ENCODE peak calls at places on chromosomes 4 and X, in nine cellular contexts. F is left ventricle myocardium inferior, Y is astrocyte, R is sigmoid colon, M is WERI-Rb-1, A is lower leg skin, N is thoracic aorta, Z is endothelial cell of umbilical vein, V is stomach. G is an unnamed sample.

GRCh38 chr4:173827707-173828106 is 297.7 kb upstream of the HAND2 start:
- DNase-seq in F (no peak), Y (no peak), R (no peak), M (no peak), A (no peak), N (no peak), Z (no peak), V (no peak), G (peak)

GRCh38 chr4:153785830-153786721 is 2.8 kb downstream of the SFRP2 start:
- DNase-seq in F (no peak), Y (peak), R (no peak), M (no peak), A (no peak), N (no peak), Z (peak), V (no peak), G (peak)

GRCh38 chr4:86720508-86721068 is 126.5 kb downstream of the PTPN13 start:
- DNase-seq in F (no peak), Y (peak), R (no peak), M (no peak), A (no peak), N (no peak), Z (peak), V (no peak), G (peak)

GRCh38 chr4:163495900-163496299 is 1.4 kb downstream of the TMA16 start:
- DNase-seq in F (no peak), Y (no peak), R (no peak), M (no peak), A (no peak), N (no peak), Z (peak), V (no peak), G (peak)

GRCh38 chr4:67366341-67366861 is 178.9 kb downstream of the CENPC start:
- DNase-seq in F (no peak), Y (peak), R (no peak), M (peak), A (no peak), N (no peak), Z (no peak), V (no peak), G (peak)

GRCh38 chrX:19846995-19847790 is 40.2 kb downstream of the SH3KBP1 start:
- DNase-seq in F (peak), Y (peak), R (no peak), M (no peak), A (peak), N (no peak), Z (peak), V (no peak), G (peak)

GRCh38 chr4:168723569-168723968 is 226.7 kb downstream of the PALLD start:
- DNase-seq in F (no peak), Y (peak), R (no peak), M (no peak), A (no peak), N (no peak), Z (no peak), V (no peak), G (no peak)

GRCh38 chrX:118495061-118495921 is at the start of gene DOCK11:
- DNase-seq in F (peak), Y (peak), R (peak), M (peak), A (peak), N (peak), Z (peak), V (peak), G (peak)

GRCh38 chrX:11881485-11882170 is 123.6 kb downstream of the MSL3 start:
- DNase-seq in F (no peak), Y (no peak), R (no peak), M (no peak), A (no peak), N (no peak), Z (no peak), V (no peak), G (no peak)

GRCh38 chr4:79249879-79250503 is 75.9 kb downstream of the NAA11 start:
- DNase-seq in F (no peak), Y (no peak), R (peak), M (no peak), A (no peak), N (no peak), Z (no peak), V (no peak), G (no peak)

GRCh38 chr4:82499705-82500104 is 62.1 kb downstream of the TMEM150C start:
- DNase-seq in F (no peak), Y (no peak), R (no peak), M (no peak), A (no peak), N (no peak), Z (no peak), V (no peak), G (no peak)

GRCh38 chr4:8675383-8675782 is 82.8 kb downstream of the CPZ start:
- DNase-seq in F (no peak), Y (no peak), R (peak), M (no peak), A (no peak), N (no peak), Z (no peak), V (no peak), G (peak)

GRCh38 chr4:74545488-74545887 is 100.6 kb downstream of the AREG start:
- DNase-seq in F (no peak), Y (no peak), R (no peak), M (no peak), A (no peak), N (no peak), Z (no peak), V (peak), G (peak)

GRCh38 chr4:6343950-6344408 is 74.3 kb downstream of the WFS1 start:
- DNase-seq in F (no peak), Y (peak), R (no peak), M (peak), A (no peak), N (no peak), Z (no peak), V (peak), G (peak)

DNA sequence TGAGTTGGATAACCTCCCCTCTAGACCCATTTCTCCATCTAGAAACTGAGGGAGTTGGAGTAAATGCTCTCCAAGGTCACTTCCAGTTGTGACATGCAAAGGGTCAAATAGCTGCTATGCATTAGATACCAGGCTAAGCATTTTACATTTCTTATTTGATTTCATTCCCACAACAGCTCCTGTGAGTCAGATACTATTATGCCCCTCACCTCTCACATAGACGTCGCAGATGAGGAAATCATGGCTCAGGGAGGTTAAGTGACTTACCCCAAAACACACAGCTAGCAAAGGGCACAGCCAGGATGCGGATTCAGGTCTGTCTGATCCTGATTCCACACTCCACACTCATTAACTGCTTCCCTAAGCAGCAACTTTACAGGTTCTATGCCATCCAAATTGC is 57.7 kb downstream of the PRPS1 start:
- DNase-seq in F (no peak), Y (no peak), R (no peak), M (no peak), A (no peak), N (no peak), Z (no peak), V (no peak), G (no peak)
- H3K4me3 ChIP-seq in F (no peak), Y (no peak), R (no peak), M (no peak), A (no peak), N (no peak), Z (no peak), V (no peak), G (no peak)

GRCh38 chr4:119139316-119139715 is 3.7 kb downstream of the MYOZ2 start:
- DNase-seq in F (no peak), Y (peak), R (no peak), M (no peak), A (no peak), N (no peak), Z (no peak), V (no peak), G (peak)
- H3K4me3 ChIP-seq in F (peak), Y (no peak), R (no peak), M (no peak), A (no peak), N (no peak), Z (no peak), V (no peak), G (no peak)

GRCh38 chrX:38189431-38190128 is 31.1 kb downstream of the SRPX start:
- DNase-seq in F (no peak), Y (no peak), R (no peak), M (no peak), A (no peak), N (no peak), Z (no peak), V (no peak), G (no peak)

GRCh38 chrX:38192007-38192625 is 28.6 kb downstream of the SRPX start:
- DNase-seq in F (no peak), Y (no peak), R (no peak), M (no peak), A (no peak), N (no peak), Z (peak), V (peak), G (peak)
- H3K4me3 ChIP-seq in F (no peak), Y (no peak), R (no peak), M (no peak), A (no peak), N (no peak), Z (no peak), V (no peak), G (no peak)

GRCh38 chr4:182202650-182203049 is 40.6 kb upstream of the TENM3 start:
- DNase-seq in F (no peak), Y (no peak), R (no peak), M (no peak), A (no peak), N (no peak), Z (no peak), V (no peak), G (no peak)
- H3K4me3 ChIP-seq in F (no peak), Y (no peak), R (no peak), M (no peak), A (no peak), N (no peak), Z (no peak), V (no peak), G (no peak)

DNA sequence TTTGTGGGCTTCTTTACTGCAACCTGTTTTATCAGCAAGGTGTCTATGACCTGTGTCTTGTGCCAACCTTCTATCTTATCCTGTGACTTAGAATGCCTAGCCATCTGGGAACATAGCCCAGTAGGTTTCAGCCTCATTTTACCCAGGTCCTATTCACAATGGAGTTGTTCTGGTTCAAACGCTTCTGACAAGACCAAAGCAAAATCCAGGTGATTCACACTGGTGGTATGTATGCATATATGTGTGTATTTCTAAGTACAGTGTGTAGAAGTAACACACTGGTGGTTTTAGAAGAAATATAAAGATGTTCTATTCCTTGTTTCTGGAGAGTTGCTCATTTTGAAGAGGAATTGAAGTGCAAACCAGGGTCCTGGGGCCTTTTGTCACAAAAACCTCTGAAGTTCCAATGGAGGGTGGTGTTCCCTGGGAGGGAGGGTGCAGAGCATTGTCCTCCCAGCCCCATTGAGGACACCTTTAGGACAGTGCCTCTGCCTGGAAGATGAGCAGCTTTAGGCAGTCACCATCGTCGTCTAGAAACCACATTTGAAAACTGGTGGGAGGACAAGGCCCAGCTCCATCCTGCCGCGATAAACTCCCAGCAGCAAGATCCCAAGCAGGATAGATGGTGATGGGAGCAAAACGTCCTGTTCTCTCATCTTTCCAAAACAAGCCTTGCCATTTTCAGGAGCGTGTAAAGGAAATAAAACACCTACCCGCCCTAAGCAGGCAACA is 191.4 kb downstream of the TSPAN5 start:
- DNase-seq in F (no peak), Y (peak), R (no peak), M (no peak), A (no peak), N (no peak), Z (no peak), V (no peak), G (no peak)
- H3K4me3 ChIP-seq in F (peak), Y (no peak), R (no peak), M (no peak), A (no peak), N (peak), Z (no peak), V (no peak), G (no peak)

DNA sequence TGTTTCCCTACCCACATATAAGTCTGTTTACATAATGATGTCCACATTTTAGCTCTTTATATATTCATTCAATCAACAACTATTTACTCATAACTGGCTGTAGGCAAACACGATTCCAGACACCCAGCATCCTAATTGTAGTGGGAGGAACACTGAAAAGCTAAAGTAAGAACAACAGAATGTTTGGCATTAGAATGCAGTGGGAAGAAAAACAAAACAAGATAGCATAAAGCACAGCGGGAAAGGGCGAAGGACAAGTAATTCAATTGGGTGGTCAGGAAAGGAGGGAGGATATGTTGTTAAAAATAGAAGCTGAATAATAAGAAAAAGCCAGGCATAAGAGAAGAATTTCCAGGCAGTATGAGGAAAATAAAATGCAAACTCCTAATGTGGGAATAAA is 189.5 kb upstream of the FAT4 start:
- DNase-seq in F (no peak), Y (no peak), R (no peak), M (no peak), A (no peak), N (no peak), Z (peak), V (no peak), G (peak)
- H3K4me3 ChIP-seq in F (no peak), Y (peak), R (no peak), M (no peak), A (no peak), N (peak), Z (no peak), V (no peak), G (no peak)

G was measured in cardiac fibroblast.